ENCODE peak calls at places on chromosome 1, in four cellular contexts. J, W, B and S are unnamed samples.

GRCh38 chr1:6703016-6703415 is 1.4 kb upstream of the DNAJC11 start:
- DNase-seq in J (no peak), W (no peak), B (no peak), S (no peak)

GRCh38 chr1:58395355-58395754 is 151.2 kb downstream of the OMA1 start:
- DNase-seq in J (peak; percentile 36), W (peak; percentile 17), B (no peak), S (no peak)

GRCh38 chr1:205600085-205600484 is 31.7 kb downstream of the ELK4 start:
- DNase-seq in J (no peak), W (no peak), B (no peak), S (no peak)

GRCh38 chr1:160910351-160910750 is 25.4 kb upstream of the ITLN1 start:
- DNase-seq in J (no peak), W (no peak), B (no peak), S (no peak)

GRCh38 chr1:157113631-157114030 is 14.0 kb upstream of the ETV3L start:
- DNase-seq in J (peak; percentile 48), W (no peak), B (no peak), S (no peak)

GRCh38 chr1:56424744-56425493 is 154.4 kb downstream of the PLPP3 start:
- DNase-seq in J (no peak), W (peak; percentile 84), B (peak; percentile 77), S (no peak)

GRCh38 chr1:66434096-66434495 is 99.9 kb upstream of the SGIP1 start:
- DNase-seq in J (no peak), W (no peak), B (no peak), S (no peak)

GRCh38 chr1:33683913-33684312 is 180.0 kb upstream of the HMGB4 start:
- DNase-seq in J (no peak), W (no peak), B (no peak), S (peak; percentile 26)

GRCh38 chr1:116693759-116694482 is 26.4 kb upstream of the IGSF3 start:
- DNase-seq in J (no peak), W (no peak), B (no peak), S (no peak)

GRCh38 chr1:56836359-56836758 is 17.2 kb upstream of the FYB2 start:
- DNase-seq in J (no peak), W (no peak), B (no peak), S (no peak)

GRCh38 chr1:8077120-8077573 is 51.0 kb upstream of the ERRFI1 start:
- DNase-seq in J (peak; percentile 41), W (peak; percentile 78), B (peak; percentile 77), S (no peak)

GRCh38 chr1:212683357-212683722 is 16.3 kb downstream of the BATF3 start:
- DNase-seq in J (peak; percentile 34), W (no peak), B (peak; percentile 47), S (no peak)

GRCh38 chr1:225816643-225817538 is 7.0 kb downstream of the EPHX1 start:
- DNase-seq in J (no peak), W (peak; percentile 58), B (peak; percentile 85), S (peak; percentile 50)

GRCh38 chr1:32250893-32251716 is at the start of gene LCK:
- DNase-seq in J (peak; percentile 51), W (no peak), B (no peak), S (no peak)

GRCh38 chr1:226763741-226764264 is 24.7 kb upstream of the ITPKB start:
- DNase-seq in J (peak; percentile 78), W (peak; percentile 15), B (no peak), S (no peak)

GRCh38 chr1:190908691-190909090 is 431.0 kb upstream of the BRINP3 start:
- DNase-seq in J (no peak), W (no peak), B (no peak), S (no peak)

GRCh38 chr1:205430631-205431305 is 8.9 kb upstream of the LEMD1 start:
- DNase-seq in J (peak; percentile 76), W (peak; percentile 55), B (peak; percentile 60), S (peak; percentile 53)